ENCODE peak calls at places on chromosomes 5 and 9, in seven cellular contexts. X is tibial nerve; S is uterus; J is CD8-positive, alpha-beta T cell; V is GM12865; L is transverse colon; Q is GM23338. O is an unnamed sample.
A peak's percentile ranks its signal among the peaks of the same experiment; 100 is the strongest.

GRCh38 chr9:121888438-121888775 is 204.7 kb downstream of the TTLL11 start:
- DNase-seq in X (no peak), S (no peak), J (no peak), V (no peak), L (no peak), Q (no peak), O (no peak)

GRCh38 chr9:124420991-124421543 is 5.8 kb upstream of the PSMB7 start:
- DNase-seq in X (no peak), S (no peak), J (no peak), V (peak; percentile 16), L (no peak), Q (peak; percentile 27), O (no peak)

GRCh38 chr9:72592501-72593403 is 71.3 kb downstream of the TMC1 start:
- DNase-seq in X (peak; percentile 62), S (no peak), J (no peak), V (peak; percentile 65), L (no peak), Q (peak; percentile 78), O (peak; percentile 21)

GRCh38 chr5:156681276-156681675 is 168.8 kb upstream of the PPP1R2B start:
- DNase-seq in X (no peak), S (no peak), J (no peak), V (no peak), L (no peak), Q (no peak), O (no peak)

GRCh38 chr5:11476866-11477265 is 427.4 kb downstream of the CTNND2 start:
- DNase-seq in X (no peak), S (no peak), J (no peak), V (no peak), L (no peak), Q (no peak), O (no peak)

GRCh38 chr9:86965627-86966395 is 18.5 kb upstream of the GAS1 start:
- DNase-seq in X (no peak), S (no peak), J (no peak), V (no peak), L (no peak), Q (no peak), O (no peak)

GRCh38 chr9:116152390-116152789 is 1.2 kb upstream of the PAPPA start:
- DNase-seq in X (no peak), S (no peak), J (no peak), V (no peak), L (no peak), Q (peak; percentile 19), O (no peak)

GRCh38 chr5:150434502-150434901 is 15.0 kb downstream of the RPS14 start:
- DNase-seq in X (no peak), S (no peak), J (no peak), V (no peak), L (no peak), Q (no peak), O (no peak)

GRCh38 chr5:177430146-177430951 is 3.9 kb downstream of the GRK6 start:
- DNase-seq in X (no peak), S (no peak), J (no peak), V (peak; percentile 75), L (peak; percentile 66), Q (no peak), O (no peak)
- H3K4me3 ChIP-seq in X (no peak overlapping the region), S (no peak overlapping the region), J (peak overlapping the region; percentile 98), V (peak overlapping the region; percentile 87), L (no peak overlapping the region), Q (no peak overlapping the region), O (peak overlapping the region; percentile 4)

DNA sequence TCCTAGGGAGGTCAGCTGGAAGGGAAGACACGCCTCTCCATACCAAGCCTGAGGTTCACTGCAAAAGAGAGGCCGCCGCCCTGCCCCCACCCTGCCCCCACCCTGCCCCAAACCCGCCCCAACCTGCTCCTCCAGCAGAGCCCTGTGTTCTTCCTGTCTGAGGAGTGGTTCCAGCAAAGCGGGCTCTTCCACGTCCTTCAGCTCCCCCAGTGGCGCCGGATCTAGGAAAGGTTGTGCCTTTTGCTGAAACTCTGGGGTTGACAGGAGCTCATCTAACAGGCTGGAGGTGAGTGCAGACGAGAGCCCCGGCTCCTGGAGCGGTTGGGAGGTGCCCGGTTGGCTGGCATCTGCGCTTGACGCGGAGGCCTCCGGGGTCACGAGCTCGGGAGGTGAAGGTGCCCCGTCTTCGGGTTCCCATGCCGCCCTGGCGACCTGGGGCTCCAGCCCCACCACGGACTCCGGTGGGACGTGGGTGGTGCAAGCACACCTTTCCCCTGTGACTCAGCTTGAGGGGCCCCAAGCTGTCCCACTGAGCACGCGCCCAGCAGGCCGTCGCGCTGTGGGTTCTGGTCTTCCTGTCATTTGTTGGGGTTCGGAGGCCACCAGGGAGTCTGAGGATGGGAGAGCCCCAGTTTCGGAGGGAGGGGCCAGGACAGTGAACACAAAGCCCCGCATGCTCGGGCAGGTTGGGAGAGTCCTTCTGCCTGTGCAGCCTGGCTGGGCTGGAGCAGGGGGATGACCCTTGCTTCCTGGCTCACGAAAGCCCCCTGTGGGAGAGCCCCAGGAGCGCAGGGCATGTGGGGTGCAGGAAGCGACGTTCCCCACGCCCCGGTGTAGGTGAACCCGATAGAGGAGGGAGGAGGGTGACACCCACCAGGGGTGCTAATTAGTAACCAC is 1467.1 kb downstream of the FOXD4L5 start:
- DNase-seq in X (no peak), S (peak; percentile 31), J (peak; percentile 45), V (peak; percentile 86), L (peak; percentile 72), Q (peak; percentile 76), O (peak; percentile 39)
- TF ChIP-seq CTCF in X (no peak), S (no peak), J (no peak), V (peak; percentile 31), L (no peak), Q (no peak), O (peak; percentile 17)

GRCh38 chr5:52708463-52708862 is 79.3 kb upstream of the ITGA1 start:
- DNase-seq in X (no peak), S (no peak), J (no peak), V (no peak), L (no peak), Q (no peak), O (no peak)

GRCh38 chr5:52705720-52706119 is 82.0 kb upstream of the ITGA1 start:
- DNase-seq in X (no peak), S (no peak), J (no peak), V (no peak), L (no peak), Q (no peak), O (no peak)

GRCh38 chr5:52707626-52708025 is 80.1 kb upstream of the ITGA1 start:
- DNase-seq in X (no peak), S (no peak), J (no peak), V (no peak), L (no peak), Q (no peak), O (no peak)

GRCh38 chr5:52706775-52707174 is 80.9 kb upstream of the ITGA1 start:
- DNase-seq in X (no peak), S (no peak), J (no peak), V (no peak), L (no peak), Q (peak; percentile 47), O (no peak)

GRCh38 chr5:52702877-52703276 is 84.8 kb upstream of the ITGA1 start:
- DNase-seq in X (no peak), S (no peak), J (no peak), V (no peak), L (no peak), Q (no peak), O (no peak)
- H3K4me3 ChIP-seq in X (no peak overlapping the region), S (no peak overlapping the region), J (no peak overlapping the region), V (no peak overlapping the region), L (no peak overlapping the region), Q (no peak overlapping the region), O (no peak overlapping the region)

GRCh38 chr5:157816682-157817268 is 42.2 kb downstream of the CLINT1 start:
- DNase-seq in X (no peak), S (no peak), J (no peak), V (peak; percentile 18), L (no peak), Q (no peak), O (no peak)
- TF ChIP-seq CTCF in X (peak; percentile 50), S (peak; percentile 58), J (peak; percentile 84), V (peak; percentile 19), L (peak; percentile 56), Q (peak; percentile 64), O (no peak)

DNA sequence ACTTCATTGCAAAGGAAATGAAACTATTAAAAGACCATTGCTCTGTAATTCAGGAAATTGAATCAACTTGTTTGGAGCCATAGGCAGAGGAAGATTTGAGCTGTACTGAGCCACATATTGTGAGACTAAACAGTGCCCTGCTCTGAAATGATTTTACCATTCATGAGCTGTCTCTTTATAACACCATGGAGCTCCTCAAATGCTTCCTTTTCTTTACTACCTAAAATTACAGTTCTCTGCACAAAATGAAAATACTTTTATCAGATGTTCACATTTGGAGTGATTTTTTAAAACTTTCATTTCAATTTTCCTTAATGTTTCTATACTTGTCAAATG is 97.9 kb downstream of the NLN start:
- DNase-seq in X (no peak), S (no peak), J (no peak), V (no peak), L (no peak), Q (no peak), O (no peak)
- H3K4me3 ChIP-seq in X (no peak overlapping the region), S (no peak overlapping the region), J (no peak overlapping the region), V (no peak overlapping the region), L (no peak overlapping the region), Q (no peak overlapping the region), O (no peak overlapping the region)

GRCh38 chr5:139711067-139711851 is 63.1 kb downstream of the CXXC5 start:
- DNase-seq in X (no peak), S (peak; percentile 54), J (peak; percentile 32), V (peak; percentile 57), L (peak; percentile 44), Q (peak; percentile 81), O (no peak)
- TF ChIP-seq CTCF in X (no peak), S (no peak), J (no peak), V (peak; percentile 23), L (no peak), Q (peak; percentile 23), O (peak; percentile 40)

O was measured in GM12864.